ENCODE peak calls at places on chromosomes 16 and 17, in nine cellular contexts. Q is COR-L47; U is WTC11; Z is nucleus accumbens; E is stimulated activated CD4-positive, alpha-beta T cell treated with anti-CD3 and anti-CD28 coated beads, Interleukin-2, amount 100 ng/mL, for 48 hours; M is AG04449; T is CD8-positive, alpha-beta memory T cell; J is B cell; C is epithelial cell of esophagus. F is an unnamed sample.

GRCh38 chr16:69143116-69143515 is 10.7 kb downstream of the UTP4 start:
- DNase-seq in C (no peak), E (no peak), M (no peak), J (no peak), Z (no peak), T (no peak), U (no peak), Q (no peak), F (no peak)

GRCh38 chr17:42348104-42348503 is 40.1 kb downstream of the STAT3 start:
- DNase-seq in E (no peak), M (no peak), Q (no peak), Z (no peak), U (no peak), J (no peak), T (no peak), C (no peak), F (no peak)

GRCh38 chr16:10923146-10923649 is 19.1 kb downstream of the DEXI start:
- DNase-seq in Z (no peak), C (no peak), T (no peak), U (no peak), J (no peak), M (no peak), E (no peak), Q (no peak), F (no peak)

GRCh38 chr16:66660422-66661209 is 35.9 kb downstream of the CMTM4 start:
- DNase-seq in C (peak), Q (peak), U (peak), T (no peak), M (no peak), E (no peak), J (no peak), Z (peak), F (no peak)

GRCh38 chr16:81745704-81746558 is 33.2 kb upstream of the PLCG2 start:
- DNase-seq in U (peak), J (peak), C (peak), T (peak), Q (no peak), E (peak), Z (peak), M (no peak), F (peak)

GRCh38 chr16:29641561-29641960 is 21.5 kb upstream of the SPN start:
- DNase-seq in T (peak), Q (no peak), C (no peak), E (no peak), U (no peak), J (no peak), Z (no peak), M (no peak), F (no peak)

GRCh38 chr16:54285414-54286066 is 1.0 kb downstream of the IRX3 start:
- DNase-seq in Q (peak), E (no peak), T (no peak), M (no peak), J (peak), C (peak), Z (no peak), U (peak), F (peak)

GRCh38 chr17:40433551-40434384 is 9.5 kb upstream of the IGFBP4 start:
- DNase-seq in J (no peak), U (peak), M (no peak), T (no peak), E (no peak), Q (no peak), Z (no peak), C (peak), F (no peak)

GRCh38 chr17:68424861-68425260 is 32.4 kb downstream of the WIPI1 start:
- DNase-seq in E (no peak), Z (no peak), Q (peak), U (peak), J (no peak), C (peak), M (no peak), T (no peak), F (peak)

GRCh38 chr16:86107190-86107589 is 208.2 kb downstream of the IRF8 start:
- DNase-seq in Z (no peak), C (no peak), Q (no peak), J (no peak), T (no peak), U (no peak), M (no peak), E (no peak), F (no peak)

GRCh38 chr17:77251622-77252021 is 110.9 kb downstream of the SEC14L1 start:
- DNase-seq in E (no peak), Q (no peak), C (no peak), J (no peak), Z (no peak), M (no peak), T (no peak), U (no peak), F (no peak)

GRCh38 chr16:73396556-73396955 is 348.6 kb upstream of the ZFHX3 start:
- DNase-seq in Z (no peak), T (no peak), U (no peak), C (no peak), Q (no peak), E (no peak), J (no peak), M (no peak), F (no peak)

GRCh38 chr17:9003355-9004131 is 17.8 kb upstream of the NTN1 start:
- DNase-seq in Q (no peak), E (no peak), M (no peak), Z (no peak), J (peak), T (no peak), U (peak), C (no peak), F (no peak)

GRCh38 chr17:68600123-68600880 is 865 bp downstream of the FAM20A start:
- DNase-seq in E (no peak), C (peak), M (no peak), U (peak), Q (no peak), Z (no peak), J (peak), T (no peak), F (no peak)

GRCh38 chr16:84144301-84144858 is 597 bp downstream of the HSDL1 start:
- DNase-seq in T (peak), U (peak), J (peak), C (peak), Q (peak), E (peak), M (no peak), Z (no peak), F (no peak)

GRCh38 chr17:38352245-38353083 is 820 bp downstream of the SOCS7 start:
- DNase-seq in E (peak), C (peak), Z (no peak), M (no peak), Q (no peak), J (no peak), T (no peak), U (peak), F (peak)

GRCh38 chr17:19940722-19941464 is 36.7 kb downstream of the AKAP10 start:
- DNase-seq in C (peak), U (no peak), Q (no peak), M (no peak), Z (no peak), T (no peak), E (no peak), J (no peak), F (no peak)

GRCh38 chr17:1649844-1650409 is at the start of gene RILP:
- DNase-seq in Z (no peak), T (no peak), U (peak), C (peak), M (no peak), J (no peak), E (no peak), Q (no peak), F (no peak)

GRCh38 chr17:5234645-5235576 is at the start of gene SCIMP:
- DNase-seq in T (no peak), U (no peak), M (no peak), J (peak), Q (no peak), Z (no peak), C (no peak), E (no peak), F (no peak)

GRCh38 chr16:48676836-48677235 is 66.9 kb upstream of the N4BP1 start:
- DNase-seq in Z (no peak), C (peak), J (no peak), T (no peak), U (no peak), E (no peak), Q (no peak), M (no peak), F (no peak)

GRCh38 chr17:36127882-36128369 is 24.3 kb downstream of the CCL4 start:
- DNase-seq in Z (no peak), J (no peak), M (no peak), E (no peak), Q (no peak), U (no peak), T (no peak), C (no peak), F (no peak)

GRCh38 chr17:4043862-4044261 is 79.6 kb upstream of the ATP2A3 start:
- DNase-seq in Z (no peak), T (peak), C (no peak), Q (no peak), M (no peak), J (no peak), U (no peak), E (peak), F (no peak)

GRCh38 chr17:77322534-77323412 is 182.0 kb downstream of the SEC14L1 start:
- DNase-seq in Q (no peak), E (no peak), U (peak), C (peak), M (peak), Z (no peak), J (peak), T (no peak), F (no peak)

GRCh38 chr17:82241183-82241925 is 12.5 kb downstream of the SLC16A3 start:
- DNase-seq in U (no peak), Q (no peak), E (peak), T (no peak), J (peak), M (no peak), C (peak), Z (peak), F (no peak)

GRCh38 chr16:74984194-74984669 is 691 bp downstream of the WDR59 start:
- DNase-seq in C (peak), T (peak), E (peak), J (no peak), U (no peak), Z (no peak), M (no peak), Q (no peak), F (no peak)

GRCh38 chr16:48605518-48606110 is 4.4 kb downstream of the N4BP1 start:
- DNase-seq in U (no peak), C (peak), T (no peak), J (no peak), Z (no peak), Q (no peak), E (no peak), M (no peak), F (no peak)

GRCh38 chr17:39563476-39563875 is 44.2 kb downstream of the NEUROD2 start:
- DNase-seq in J (no peak), U (peak), C (no peak), M (no peak), T (no peak), Z (peak), Q (no peak), E (no peak), F (no peak)

GRCh38 chr16:70651524-70651923 is 5.2 kb downstream of the IL34 start:
- DNase-seq in C (peak), Z (no peak), J (no peak), M (no peak), Q (no peak), E (no peak), T (no peak), U (no peak), F (no peak)

GRCh38 chr16:8730335-8730915 is 56.0 kb downstream of the ABAT start:
- DNase-seq in E (no peak), U (no peak), J (no peak), T (no peak), Q (no peak), Z (no peak), C (peak), M (no peak), F (no peak)

GRCh38 chr16:60641067-60641466 is 1395.2 kb downstream of the CDH8 start:
- DNase-seq in M (no peak), J (no peak), Z (no peak), Q (no peak), C (no peak), U (no peak), E (no peak), T (no peak), F (no peak)

GRCh38 chr16:67538666-67539101 is 10.1 kb downstream of the RIPOR1 start:
- DNase-seq in M (no peak), Z (no peak), T (no peak), Q (no peak), C (no peak), E (no peak), J (peak), U (peak), F (no peak)

GRCh38 chr16:87945351-87946042 is 5.7 kb upstream of the BANP start:
- DNase-seq in C (peak), J (peak), Z (peak), E (no peak), M (no peak), T (no peak), U (peak), Q (peak), F (peak)

GRCh38 chr17:76710863-76711611 is at the start of gene MXRA7:
- DNase-seq in M (no peak), T (peak), Q (peak), J (peak), E (peak), U (peak), C (peak), Z (peak), F (peak)

GRCh38 chr17:78454346-78454745 is 75.9 kb downstream of the PGS1 start:
- DNase-seq in T (no peak), J (no peak), Q (no peak), C (no peak), M (no peak), E (no peak), U (no peak), Z (no peak), F (no peak)

GRCh38 chr16:81716478-81717210 is 62.4 kb upstream of the PLCG2 start:
- DNase-seq in Z (no peak), J (no peak), T (peak), M (no peak), U (no peak), Q (no peak), E (no peak), C (no peak), F (no peak)

F was measured in NCI-H774.